ENCODE peak calls at places on chromosome 21, in four cellular contexts. A, J, G and X are unnamed samples.

GRCh38 chr21:26280715-26281310 is 110.2 kb upstream of the APP start:
- DNase-seq in A (no peak), J (no peak), G (no peak), X (no peak)

GRCh38 chr21:21003701-21004100 is 5.5 kb downstream of the NCAM2 start:
- DNase-seq in A (peak), J (peak), G (no peak), X (no peak)

GRCh38 chr21:32147041-32147440 is 131.8 kb downstream of the MIS18A start:
- DNase-seq in A (no peak), J (no peak), G (no peak), X (no peak)

GRCh38 chr21:14838400-14838799 is 226.4 kb downstream of the NRIP1 start:
- DNase-seq in A (no peak), J (no peak), G (no peak), X (no peak)

GRCh38 chr21:33360871-33361602 is 36.3 kb downstream of the IFNAR1 start:
- DNase-seq in A (peak), J (peak), G (peak), X (peak)

GRCh38 chr21:29340228-29340627 is 41.5 kb downstream of the BACH1 start:
- DNase-seq in A (no peak), J (no peak), G (no peak), X (no peak)

GRCh38 chr21:37264808-37265207 is 2.3 kb downstream of the VPS26C start:
- DNase-seq in A (no peak), J (no peak), G (no peak), X (no peak)

GRCh38 chr21:33116669-33117267 is 46.8 kb downstream of the OLIG1 start:
- DNase-seq in A (no peak), J (no peak), G (no peak), X (no peak)

GRCh38 chr21:27954806-27955205 is 987.9 kb upstream of the ADAMTS5 start:
- DNase-seq in A (no peak), J (no peak), G (no peak), X (no peak)

GRCh38 chr21:31725202-31725840 is 6.6 kb downstream of the SCAF4 start:
- DNase-seq in A (peak), J (no peak), G (no peak), X (no peak)

GRCh38 chr21:17981060-17981459 is 161.9 kb upstream of the C21orf91 start:
- DNase-seq in A (no peak), J (no peak), G (no peak), X (no peak)

GRCh38 chr21:46418265-46418946 is 40.3 kb upstream of the DIP2A start:
- DNase-seq in A (no peak), J (no peak), G (no peak), X (no peak)

GRCh38 chr21:46115441-46116188 is 17.7 kb downstream of the COL6A2 start:
- DNase-seq in A (no peak), J (no peak), G (peak), X (no peak)

GRCh38 chr21:45524756-45525152 is 17.5 kb downstream of the SLC19A1 start:
- DNase-seq in A (no peak), J (no peak), G (no peak), X (no peak)

GRCh38 chr21:21230672-21231071 is 232.5 kb downstream of the NCAM2 start:
- DNase-seq in A (no peak), J (peak), G (no peak), X (no peak)

GRCh38 chr21:46284077-46284644 is 1.2 kb downstream of the MCM3AP start:
- DNase-seq in A (no peak), J (peak), G (no peak), X (no peak)

GRCh38 chr21:39788383-39788782 is 43.4 kb downstream of the IGSF5 start:
- DNase-seq in A (no peak), J (peak), G (peak), X (no peak)

GRCh38 chr21:35672313-35672712 is 388.0 kb downstream of the SETD4 start:
- DNase-seq in A (no peak), J (no peak), G (no peak), X (no peak)

GRCh38 chr21:35678393-35678792 is 381.9 kb downstream of the SETD4 start:
- DNase-seq in A (no peak), J (no peak), G (no peak), X (no peak)

GRCh38 chr21:35677298-35677841 is 383.0 kb downstream of the SETD4 start:
- DNase-seq in A (no peak), J (no peak), G (no peak), X (no peak)

GRCh38 chr21:35674272-35674671 is 386.1 kb downstream of the SETD4 start:
- DNase-seq in A (no peak), J (no peak), G (no peak), X (no peak)

GRCh38 chr21:35674895-35675470 is 385.3 kb downstream of the SETD4 start:
- DNase-seq in A (no peak), J (no peak), G (no peak), X (no peak)
- TF ChIP-seq CTCF in A (no peak), J (no peak), G (no peak), X (no peak)

DNA sequence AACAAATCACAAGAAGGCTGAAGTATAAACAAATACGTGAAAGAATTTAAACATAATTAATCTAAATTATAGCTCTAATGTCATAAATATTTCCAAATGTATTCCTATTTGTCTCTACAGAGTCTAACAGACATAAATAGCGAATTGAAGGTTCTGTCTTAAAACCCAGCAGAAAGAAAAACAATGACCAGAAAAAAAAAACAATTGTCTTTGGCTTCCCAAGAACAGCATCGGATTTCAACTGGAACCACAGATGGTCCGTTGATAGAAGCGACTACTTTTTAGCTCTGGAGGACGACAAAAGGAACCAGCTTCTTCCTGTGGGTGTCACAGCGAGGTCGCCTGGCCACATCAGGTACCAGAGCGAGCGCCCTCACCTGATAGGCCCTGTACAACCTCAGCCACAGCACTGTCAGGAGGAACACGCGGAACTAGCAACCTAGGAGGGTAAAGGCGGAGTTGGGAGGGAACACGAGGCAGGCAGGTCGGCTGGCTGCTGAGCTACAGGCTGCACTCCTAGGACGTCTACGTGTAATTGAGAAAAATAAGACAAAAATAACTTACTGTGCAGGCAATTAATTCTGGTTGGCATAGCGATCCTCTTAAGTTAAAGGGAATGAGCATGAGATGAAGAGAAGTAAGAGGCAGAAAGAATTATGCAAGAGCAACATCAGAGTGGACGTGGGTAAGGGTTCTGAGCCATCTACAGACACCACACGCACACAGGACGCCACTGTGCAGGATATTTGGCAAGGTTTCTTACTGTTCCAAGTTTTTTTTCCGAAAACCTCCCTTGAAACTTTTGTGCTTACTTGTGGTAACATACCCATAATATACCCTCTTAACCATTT is 16.7 kb upstream of the PRDM15 start:
- DNase-seq in A (peak), J (no peak), G (no peak), X (no peak)
- TF ChIP-seq CTCF in A (no peak), J (no peak), G (no peak), X (peak)

GRCh38 chr21:44489962-44490361 is 34.7 kb downstream of the LRRC3 start:
- DNase-seq in A (no peak), J (no peak), G (no peak), X (no peak)
- TF ChIP-seq CTCF in A (no peak), J (peak), G (no peak), X (peak)

GRCh38 chr21:16082038-16082816 is 352.4 kb downstream of the USP25 start:
- DNase-seq in A (peak), J (peak), G (no peak), X (no peak)
- TF ChIP-seq CTCF in A (peak), J (peak), G (peak), X (peak)

DNA sequence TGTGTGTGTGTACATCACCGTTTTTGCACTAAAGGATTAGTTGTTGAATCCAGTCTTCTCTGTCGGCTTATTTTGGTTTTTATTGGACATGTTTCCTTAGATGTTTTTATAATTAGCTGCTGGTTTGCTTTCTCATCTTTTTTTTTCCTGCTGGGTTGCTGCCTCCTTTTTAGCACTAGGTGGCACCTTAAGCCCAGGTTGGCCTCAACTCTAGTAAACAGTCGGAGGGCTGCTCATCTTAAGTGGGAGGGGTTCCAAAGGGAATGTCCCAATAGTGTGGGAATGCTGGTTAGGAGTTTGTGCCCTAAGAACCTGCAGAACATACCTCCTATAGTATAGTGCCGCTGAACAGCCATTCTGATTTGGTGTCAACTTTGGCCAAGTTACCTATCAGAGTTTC is 570.1 kb upstream of the CXADR start:
- DNase-seq in A (no peak), J (peak), G (no peak), X (no peak)
- TF ChIP-seq CTCF in A (no peak), J (peak), G (peak), X (no peak)

DNA sequence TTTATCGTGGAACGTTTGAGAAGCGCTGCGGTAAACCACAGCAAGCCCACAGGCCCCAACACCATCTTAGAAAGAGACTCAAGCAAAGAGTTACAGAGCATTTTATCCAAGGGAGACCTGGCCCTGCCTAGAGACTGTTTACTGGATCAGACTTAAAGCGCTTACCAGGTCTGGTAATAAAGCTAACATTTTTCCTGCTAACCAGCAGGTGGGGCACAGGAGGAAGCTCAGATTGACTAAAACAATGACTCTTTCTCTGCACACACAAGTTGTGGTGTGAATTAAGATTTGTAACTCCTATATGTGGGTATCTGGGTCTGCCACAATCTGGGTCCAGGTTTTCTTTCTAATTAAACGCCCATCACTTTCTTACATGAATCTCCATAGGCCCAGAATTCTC is 136.5 kb upstream of the ETS2 start:
- DNase-seq in A (peak), J (peak), G (no peak), X (no peak)
- TF ChIP-seq CTCF in A (peak), J (peak), G (peak), X (peak)